ENCODE peak calls at places on chromosomes 16 and 17, in seven cellular contexts. C, D, G, B, H, K and Y are unnamed samples.
A peak's percentile ranks its signal among the peaks of the same experiment; 100 is the strongest.

GRCh38 chr16:84600343-84601229 is 17.3 kb downstream of the COTL1 start:
- DNase-seq in H (peak; percentile 58), D (no peak), G (peak; percentile 43), B (no peak), C (peak; percentile 67), K (no peak), Y (peak; percentile 34)

GRCh38 chr17:38395090-38395489 is 33.2 kb upstream of the ARHGAP23 start:
- DNase-seq in C (no peak), K (no peak), H (no peak), G (no peak), B (no peak), D (no peak), Y (no peak)

GRCh38 chr17:76727745-76728456 is 1.3 kb downstream of the METTL23 start:
- DNase-seq in D (no peak), B (no peak), K (no peak), H (peak; percentile 44), G (no peak), C (peak; percentile 33), Y (peak; percentile 24)

GRCh38 chr16:76204249-76204648 is 73.0 kb upstream of the CNTNAP4 start:
- DNase-seq in C (no peak), B (no peak), G (no peak), D (no peak), H (no peak), K (no peak), Y (no peak)

GRCh38 chr17:73722163-73722562 is 77.9 kb upstream of the SDK2 start:
- DNase-seq in D (no peak), K (no peak), H (peak; percentile 56), G (peak; percentile 84), C (peak; percentile 31), B (peak; percentile 9), Y (no peak)

GRCh38 chr16:83779881-83780280 is 27.9 kb upstream of the HSBP1 start:
- DNase-seq in B (no peak), H (no peak), D (no peak), K (no peak), G (no peak), C (no peak), Y (peak; percentile 75)

GRCh38 chr17:67082110-67082509 is 37.8 kb downstream of the CACNG1 start:
- DNase-seq in H (no peak), K (no peak), C (no peak), G (peak; percentile 66), B (no peak), D (no peak), Y (no peak)

GRCh38 chr16:75483222-75483621 is 12.0 kb downstream of the CHST6 start:
- DNase-seq in C (no peak), K (no peak), D (peak; percentile 3), B (no peak), G (no peak), H (no peak), Y (no peak)

GRCh38 chr17:6464446-6465041 is 20.3 kb downstream of the PIMREG start:
- DNase-seq in D (no peak), K (no peak), H (no peak), B (no peak), G (no peak), C (no peak), Y (no peak)

GRCh38 chr16:25855063-25855462 is 163.3 kb downstream of the HS3ST4 start:
- DNase-seq in D (no peak), C (no peak), G (no peak), B (no peak), K (no peak), H (no peak), Y (no peak)

GRCh38 chr16:23131841-23132576 is 17.2 kb downstream of the USP31 start:
- DNase-seq in G (no peak), C (no peak), B (no peak), D (no peak), H (no peak), K (no peak), Y (peak; percentile 94)

GRCh38 chr17:17362531-17362930 is 59.4 kb downstream of the NT5M start:
- DNase-seq in D (no peak), K (no peak), C (no peak), G (no peak), B (no peak), H (no peak), Y (no peak)

GRCh38 chr17:41490620-41491019 is 910 bp upstream of the KRT36 start:
- DNase-seq in C (no peak), G (no peak), H (no peak), B (no peak), K (no peak), D (no peak), Y (no peak)

GRCh38 chr17:57899822-57900221 is 50.0 kb upstream of the MRPS23 start:
- DNase-seq in B (no peak), C (no peak), G (no peak), H (no peak), K (peak; percentile 72), D (no peak), Y (no peak)

GRCh38 chr17:58832514-58832913 is 76.9 kb downstream of the PPM1E start:
- DNase-seq in B (no peak), H (no peak), C (no peak), G (no peak), K (no peak), D (no peak), Y (no peak)

GRCh38 chr16:25950586-25951201 is 258.9 kb downstream of the HS3ST4 start:
- DNase-seq in D (no peak), H (no peak), K (no peak), C (no peak), B (no peak), G (no peak), Y (no peak)

GRCh38 chr17:66900126-66901010 is 64.1 kb upstream of the CACNG4 start:
- DNase-seq in D (no peak), G (no peak), B (no peak), C (no peak), K (no peak), H (no peak), Y (peak; percentile 30)

GRCh38 chr16:78538284-78538683 is 438.8 kb downstream of the WWOX start:
- DNase-seq in G (no peak), B (no peak), H (no peak), C (no peak), K (no peak), D (no peak), Y (no peak)

GRCh38 chr17:47982645-47983440 is 11.9 kb downstream of the CDK5RAP3 start:
- DNase-seq in B (no peak), C (no peak), G (no peak), H (no peak), K (no peak), D (no peak), Y (peak; percentile 23)

GRCh38 chr17:19002191-19002590 is 2.4 kb downstream of the FAM83G start:
- DNase-seq in B (no peak), H (no peak), K (peak; percentile 37), G (no peak), D (no peak), C (no peak), Y (no peak)

GRCh38 chr17:37299257-37299985 is 76.4 kb upstream of the C17orf78 start:
- DNase-seq in K (no peak), D (no peak), H (no peak), G (no peak), C (no peak), B (no peak), Y (peak; percentile 35)

GRCh38 chr17:30961213-30962188 is 9.3 kb upstream of the RNF135 start:
- DNase-seq in B (no peak), D (no peak), K (no peak), H (peak; percentile 55), G (no peak), C (peak; percentile 75), Y (no peak)

GRCh38 chr17:54527941-54528340 is 372.7 kb upstream of the TOM1L1 start:
- DNase-seq in G (no peak), C (no peak), K (no peak), B (no peak), H (no peak), D (no peak), Y (no peak)

GRCh38 chr16:14405611-14406537 is 224.2 kb downstream of the PARN start:
- DNase-seq in B (no peak), K (no peak), D (no peak), G (no peak), H (peak; percentile 32), C (no peak), Y (peak; percentile 19)

GRCh38 chr17:75404739-75405364 is 626 bp downstream of the GRB2 start:
- DNase-seq in K (peak; percentile 71), G (peak; percentile 35), H (peak; percentile 73), B (no peak), D (no peak), C (peak; percentile 28), Y (peak; percentile 59)

GRCh38 chr17:60926466-60927183 is 249.0 kb downstream of the BCAS3 start:
- DNase-seq in G (no peak), K (no peak), C (no peak), D (no peak), B (no peak), H (no peak), Y (peak; percentile 32)

GRCh38 chr17:72778161-72779151 is 314.0 kb downstream of the SLC39A11 start:
- DNase-seq in C (no peak), K (no peak), D (no peak), B (no peak), G (no peak), H (no peak), Y (no peak)

GRCh38 chr17:41914358-41914766 is 4.4 kb downstream of the ACLY start:
- DNase-seq in G (no peak), B (no peak), C (no peak), D (no peak), H (no peak), K (no peak), Y (no peak)

GRCh38 chr16:81703177-81704155 is 75.6 kb upstream of the PLCG2 start:
- DNase-seq in K (peak; percentile 41), D (no peak), C (no peak), H (peak; percentile 17), B (no peak), G (no peak), Y (peak; percentile 88)

GRCh38 chr17:76266244-76266938 is 1.2 kb downstream of the UBALD2 start:
- DNase-seq in C (peak; percentile 38), H (peak; percentile 43), D (no peak), K (peak; percentile 13), B (no peak), G (no peak), Y (peak; percentile 67)

GRCh38 chr17:35536664-35537160 is 766 bp downstream of the SLFN12L start:
- DNase-seq in D (no peak), G (no peak), C (no peak), B (no peak), K (no peak), H (peak; percentile 57), Y (no peak)

GRCh38 chr16:10729649-10730048 is 14.0 kb upstream of the NUBP1 start:
- DNase-seq in K (no peak), B (no peak), G (no peak), D (no peak), H (no peak), C (no peak), Y (no peak)